ENCODE peak calls at places on chromosome 18, in five cellular contexts. One of them, this sample, is unnamed.

GRCh38 chr18:48072428-48073204 is 142.2 kb upstream of the SMAD2 start:
- DNase-seq in substantia nigra: no peak
- DNase-seq in activated CD4-positive, CD25-positive, alpha-beta regulatory T cell: no peak
- DNase-seq in kidney: no peak
- DNase-seq in NCI-H1092: no peak
- DNase-seq in this sample: peak

GRCh38 chr18:5295231-5295920 is at the start of gene ZBTB14:
- DNase-seq in substantia nigra: peak
- DNase-seq in activated CD4-positive, CD25-positive, alpha-beta regulatory T cell: peak
- DNase-seq in kidney: peak
- DNase-seq in NCI-H1092: peak
- DNase-seq in this sample: peak

GRCh38 chr18:76429262-76430126 is 65.5 kb downstream of the ZNF516 start:
- DNase-seq in substantia nigra: no peak
- DNase-seq in activated CD4-positive, CD25-positive, alpha-beta regulatory T cell: no peak
- DNase-seq in kidney: no peak
- DNase-seq in NCI-H1092: no peak
- DNase-seq in this sample: peak

GRCh38 chr18:74722237-74722636 is 124.6 kb downstream of the ZNF407 start:
- DNase-seq in substantia nigra: no peak
- DNase-seq in activated CD4-positive, CD25-positive, alpha-beta regulatory T cell: no peak
- DNase-seq in kidney: no peak
- DNase-seq in NCI-H1092: no peak
- DNase-seq in this sample: no peak

GRCh38 chr18:41737218-41737617 is 217.8 kb upstream of the PIK3C3 start:
- DNase-seq in substantia nigra: no peak
- DNase-seq in activated CD4-positive, CD25-positive, alpha-beta regulatory T cell: no peak
- DNase-seq in kidney: no peak
- DNase-seq in NCI-H1092: no peak
- DNase-seq in this sample: no peak

GRCh38 chr18:67386028-67386427 is 130.5 kb downstream of the DSEL start:
- DNase-seq in substantia nigra: no peak
- DNase-seq in activated CD4-positive, CD25-positive, alpha-beta regulatory T cell: no peak
- DNase-seq in kidney: no peak
- DNase-seq in NCI-H1092: no peak
- DNase-seq in this sample: no peak

GRCh38 chr18:2538844-2539243 is 32.5 kb downstream of the METTL4 start:
- DNase-seq in substantia nigra: no peak
- DNase-seq in activated CD4-positive, CD25-positive, alpha-beta regulatory T cell: no peak
- DNase-seq in kidney: no peak
- DNase-seq in NCI-H1092: no peak
- DNase-seq in this sample: no peak

GRCh38 chr18:9570255-9570654 is 44.1 kb downstream of the PPP4R1 start:
- DNase-seq in substantia nigra: no peak
- DNase-seq in activated CD4-positive, CD25-positive, alpha-beta regulatory T cell: no peak
- DNase-seq in kidney: no peak
- DNase-seq in NCI-H1092: no peak
- DNase-seq in this sample: no peak

GRCh38 chr18:24381126-24381525 is 16.5 kb downstream of the OSBPL1A start:
- DNase-seq in substantia nigra: no peak
- DNase-seq in activated CD4-positive, CD25-positive, alpha-beta regulatory T cell: no peak
- DNase-seq in kidney: no peak
- DNase-seq in NCI-H1092: no peak
- DNase-seq in this sample: no peak

GRCh38 chr18:24112464-24112863 is 26.4 kb upstream of the CABYR start:
- DNase-seq in substantia nigra: no peak
- DNase-seq in activated CD4-positive, CD25-positive, alpha-beta regulatory T cell: no peak
- DNase-seq in kidney: no peak
- DNase-seq in NCI-H1092: no peak
- DNase-seq in this sample: no peak

GRCh38 chr18:68679531-68679930 is 35.4 kb downstream of the TMX3 start:
- DNase-seq in substantia nigra: no peak
- DNase-seq in activated CD4-positive, CD25-positive, alpha-beta regulatory T cell: no peak
- DNase-seq in kidney: no peak
- DNase-seq in NCI-H1092: no peak
- DNase-seq in this sample: no peak

This sample was measured in spleen.